ENCODE peak calls at places on chromosomes 2 and 18, in four cellular contexts. One of them, this sample, is unnamed.

GRCh38 chr2:8197101-8197500 is 484.8 kb upstream of the ID2 start:
- DNase-seq in kidney tubule cell: no peak
- DNase-seq in stromal cell of bone marrow: peak; percentile 50
- DNase-seq in HFFc6: peak; percentile 30
- DNase-seq in this sample: peak; percentile 5

GRCh38 chr2:233120459-233120858 is 60.3 kb downstream of the INPP5D start:
- DNase-seq in kidney tubule cell: no peak
- DNase-seq in stromal cell of bone marrow: no peak
- DNase-seq in HFFc6: no peak
- DNase-seq in this sample: no peak

GRCh38 chr2:215879977-215880940 is 133.1 kb downstream of the MREG start:
- DNase-seq in kidney tubule cell: no peak
- DNase-seq in stromal cell of bone marrow: no peak
- DNase-seq in HFFc6: no peak
- DNase-seq in this sample: no peak

GRCh38 chr2:19226871-19227270 is 131.6 kb downstream of the OSR1 start:
- DNase-seq in kidney tubule cell: no peak
- DNase-seq in stromal cell of bone marrow: no peak
- DNase-seq in HFFc6: no peak
- DNase-seq in this sample: no peak

GRCh38 chr2:231364061-231364460 is 31.4 kb upstream of the B3GNT7 start:
- DNase-seq in kidney tubule cell: no peak
- DNase-seq in stromal cell of bone marrow: no peak
- DNase-seq in HFFc6: no peak
- DNase-seq in this sample: no peak

GRCh38 chr2:74516070-74516633 is 1.9 kb downstream of the TLX2 start:
- DNase-seq in kidney tubule cell: peak; percentile 46
- DNase-seq in stromal cell of bone marrow: no peak
- DNase-seq in HFFc6: no peak
- DNase-seq in this sample: no peak

GRCh38 chr18:49520661-49521145 is 33.7 kb upstream of the C18orf32 start:
- DNase-seq in kidney tubule cell: no peak
- DNase-seq in stromal cell of bone marrow: no peak
- DNase-seq in HFFc6: no peak
- DNase-seq in this sample: peak; percentile 18

GRCh38 chr2:7405861-7406715 is 488.9 kb downstream of the RNF144A start:
- DNase-seq in kidney tubule cell: no peak
- DNase-seq in stromal cell of bone marrow: no peak
- DNase-seq in HFFc6: no peak
- DNase-seq in this sample: no peak

GRCh38 chr2:11822746-11823411 is 76.4 kb downstream of the LPIN1 start:
- DNase-seq in kidney tubule cell: peak; percentile 6
- DNase-seq in stromal cell of bone marrow: no peak
- DNase-seq in HFFc6: no peak
- DNase-seq in this sample: no peak

GRCh38 chr2:215363461-215364156 is 51.8 kb downstream of the ATIC start:
- DNase-seq in kidney tubule cell: peak; percentile 11
- DNase-seq in stromal cell of bone marrow: no peak
- DNase-seq in HFFc6: no peak
- DNase-seq in this sample: no peak

GRCh38 chr2:216389565-216389964 is 17.3 kb upstream of the MARCHF4 start:
- DNase-seq in kidney tubule cell: no peak
- DNase-seq in stromal cell of bone marrow: no peak
- DNase-seq in HFFc6: no peak
- DNase-seq in this sample: peak; percentile 13

GRCh38 chr18:35775887-35776286 is 194.3 kb downstream of the GALNT1 start:
- DNase-seq in kidney tubule cell: no peak
- DNase-seq in stromal cell of bone marrow: peak; percentile 4
- DNase-seq in HFFc6: no peak
- DNase-seq in this sample: no peak

GRCh38 chr2:31233741-31234689 is at the start of gene EHD3:
- DNase-seq in kidney tubule cell: peak; percentile 91
- DNase-seq in stromal cell of bone marrow: peak; percentile 64
- DNase-seq in HFFc6: peak; percentile 92
- DNase-seq in this sample: peak; percentile 76

GRCh38 chr2:16226942-16227664 is 286.8 kb downstream of the MYCN start:
- DNase-seq in kidney tubule cell: no peak
- DNase-seq in stromal cell of bone marrow: no peak
- DNase-seq in HFFc6: no peak
- DNase-seq in this sample: no peak

GRCh38 chr2:84494070-84494469 is 22.2 kb upstream of the DNAH6 start:
- DNase-seq in kidney tubule cell: peak; percentile 14
- DNase-seq in stromal cell of bone marrow: no peak
- DNase-seq in HFFc6: peak; percentile 53
- DNase-seq in this sample: no peak

GRCh38 chr2:127586746-127587295 is 51.3 kb downstream of the MYO7B start:
- DNase-seq in kidney tubule cell: no peak
- DNase-seq in stromal cell of bone marrow: no peak
- DNase-seq in HFFc6: no peak
- DNase-seq in this sample: no peak

GRCh38 chr2:177239934-177240600 is 24.5 kb downstream of the NFE2L2 start:
- DNase-seq in kidney tubule cell: peak; percentile 88
- DNase-seq in stromal cell of bone marrow: peak; percentile 68
- DNase-seq in HFFc6: peak; percentile 51
- DNase-seq in this sample: no peak

GRCh38 chr2:24345937-24346336 is 14.4 kb downstream of the ITSN2 start:
- DNase-seq in kidney tubule cell: no peak
- DNase-seq in stromal cell of bone marrow: no peak
- DNase-seq in HFFc6: no peak
- DNase-seq in this sample: no peak

GRCh38 chr2:64990823-64991222 is 1.6 kb downstream of the SLC1A4 start:
- DNase-seq in kidney tubule cell: no peak
- DNase-seq in stromal cell of bone marrow: no peak
- DNase-seq in HFFc6: no peak
- DNase-seq in this sample: no peak

GRCh38 chr2:63669596-63669995 is 80.8 kb downstream of the MDH1 start:
- DNase-seq in kidney tubule cell: no peak
- DNase-seq in stromal cell of bone marrow: no peak
- DNase-seq in HFFc6: no peak
- DNase-seq in this sample: no peak

GRCh38 chr2:85259101-85259590 is 68.6 kb downstream of the TGOLN2 start:
- DNase-seq in kidney tubule cell: peak; percentile 30
- DNase-seq in stromal cell of bone marrow: peak; percentile 57
- DNase-seq in HFFc6: peak; percentile 50
- DNase-seq in this sample: peak; percentile 53

GRCh38 chr2:120607996-120608395 is 127.7 kb upstream of the GLI2 start:
- DNase-seq in kidney tubule cell: no peak
- DNase-seq in stromal cell of bone marrow: no peak
- DNase-seq in HFFc6: no peak
- DNase-seq in this sample: no peak

GRCh38 chr2:18637196-18637595 is 47.8 kb upstream of the NT5C1B start:
- DNase-seq in kidney tubule cell: no peak
- DNase-seq in stromal cell of bone marrow: no peak
- DNase-seq in HFFc6: no peak
- DNase-seq in this sample: no peak

This sample was measured in fibroblast of the conjunctiva.